ENCODE peak calls at places on chromosomes 2 and 18, in ten cellular contexts. L is fibroblast of the aortic adventitia; N is Calu3; Y is fibroblast of gingiva; B is hypothalamus; F is activated effector memory CD4-positive, alpha-beta T cell treated with Interleukin-2 at 50 U/mL for 16 hours; A is Daoy; H is mesothelial cell of epicardium; M is DMS53; C is stimulated activated CD8-positive, alpha-beta memory T cell treated with anti-CD3 and anti-CD28 coated beads, Interleukin-12 subunit alpha, Interleukin-12 subunit beta, amount 100 ng/mL, for 1 hour. X is an unnamed sample.

GRCh38 chr2:200609027-200609614 is 23.3 kb downstream of the AOX1 start:
- DNase-seq in L (peak; percentile 92), M (no peak), C (no peak), B (no peak), Y (peak; percentile 84), F (no peak), N (no peak), H (no peak), A (peak; percentile 78), X (peak; percentile 76)

GRCh38 chr2:207163815-207164747 is 1.7 kb downstream of the KLF7 start:
- DNase-seq in B (peak; percentile 77), H (no peak), C (no peak), N (peak; percentile 40), L (peak; percentile 57), Y (peak; percentile 34), M (peak; percentile 62), F (no peak), A (peak; percentile 56), X (no peak)

GRCh38 chr18:54149078-54149697 is 75.3 kb downstream of the MBD2 start:
- DNase-seq in A (peak; percentile 81), Y (peak; percentile 81), H (no peak), N (peak; percentile 58), F (no peak), L (peak; percentile 92), M (peak; percentile 41), B (no peak), C (no peak), X (peak; percentile 85)

GRCh38 chr2:212919238-212919637 is 232.2 kb downstream of the IKZF2 start:
- DNase-seq in C (no peak), L (no peak), Y (no peak), A (no peak), H (no peak), N (peak; percentile 55), M (peak; percentile 59), F (no peak), B (no peak), X (no peak)

GRCh38 chr18:25005602-25006375 is 346.2 kb downstream of the ZNF521 start:
- DNase-seq in Y (peak; percentile 94), N (no peak), B (no peak), H (no peak), M (no peak), L (peak; percentile 42), F (no peak), C (no peak), A (no peak), X (peak; percentile 45)

GRCh38 chr18:58692420-58693185 is 21.3 kb downstream of the MALT1 start:
- DNase-seq in F (no peak), M (no peak), A (no peak), L (no peak), N (no peak), C (no peak), H (no peak), B (no peak), Y (no peak), X (no peak)

GRCh38 chr18:51383116-51383515 is 185.6 kb upstream of the MEX3C start:
- DNase-seq in N (no peak), H (no peak), C (no peak), A (no peak), B (no peak), M (no peak), L (no peak), F (no peak), Y (no peak), X (no peak)

GRCh38 chr2:109105113-109105512 is 23.9 kb upstream of the SH3RF3 start:
- DNase-seq in Y (no peak), M (no peak), N (no peak), H (no peak), F (no peak), B (no peak), A (no peak), C (no peak), L (no peak), X (no peak)

GRCh38 chr2:166665991-166666940 is 172.2 kb upstream of the SCN7A start:
- DNase-seq in A (no peak), F (no peak), H (no peak), M (no peak), L (peak; percentile 72), B (no peak), N (no peak), C (no peak), Y (no peak), X (no peak)

GRCh38 chr2:121562269-121563176 is 31.8 kb downstream of the RNU4ATAC start:
- DNase-seq in L (no peak), A (no peak), N (no peak), M (no peak), Y (no peak), B (no peak), H (no peak), C (no peak), F (no peak), X (no peak)

GRCh38 chr2:42618972-42619371 is 50.5 kb downstream of the MTA3 start:
- DNase-seq in A (peak; percentile 16), L (peak; percentile 88), B (no peak), N (no peak), C (no peak), F (no peak), M (no peak), H (no peak), Y (no peak), X (peak; percentile 29)

GRCh38 chr2:195658541-195658890 is 1.5 kb downstream of the SLC39A10 start:
- DNase-seq in F (no peak), B (no peak), N (peak; percentile 54), M (peak; percentile 90), H (no peak), Y (peak; percentile 39), A (peak; percentile 63), L (peak; percentile 90), C (no peak), X (peak; percentile 78)

GRCh38 chr2:85291425-85292023 is 36.3 kb downstream of the TGOLN2 start:
- DNase-seq in A (no peak), M (no peak), B (no peak), H (no peak), Y (no peak), L (no peak), C (no peak), F (no peak), N (no peak), X (no peak)

GRCh38 chr2:1153959-1154358 is 203.3 kb downstream of the SNTG2 start:
- DNase-seq in H (no peak), N (no peak), L (no peak), M (no peak), B (no peak), Y (no peak), C (no peak), F (no peak), A (no peak), X (no peak)

GRCh38 chr2:42135381-42136312 is 33.5 kb upstream of the EML4 start:
- DNase-seq in N (no peak), F (no peak), L (no peak), H (no peak), B (no peak), A (no peak), Y (no peak), C (no peak), M (no peak), X (no peak)

GRCh38 chr2:168490015-168490874 is 34.2 kb downstream of the CERS6 start:
- DNase-seq in A (peak; percentile 38), L (no peak), B (no peak), Y (peak; percentile 71), C (no peak), F (no peak), N (no peak), M (peak; percentile 82), H (no peak), X (no peak)

GRCh38 chr2:54710216-54710615 is 13.2 kb upstream of the EML6 start:
- DNase-seq in A (no peak), N (no peak), B (no peak), L (no peak), C (no peak), F (no peak), Y (no peak), M (no peak), H (no peak), X (no peak)

GRCh38 chr2:9737053-9737875 is 106.0 kb upstream of the TAF1B start:
- DNase-seq in N (no peak), F (no peak), A (no peak), M (peak; percentile 19), L (no peak), B (no peak), H (no peak), Y (no peak), C (no peak), X (no peak)

GRCh38 chr2:191350826-191351225 is 105.6 kb downstream of the MYO1B start:
- DNase-seq in H (no peak), F (no peak), Y (no peak), A (peak; percentile 23), M (no peak), B (no peak), N (no peak), C (no peak), L (peak; percentile 34), X (peak; percentile 52)

GRCh38 chr2:231662028-231662810 is 46.1 kb upstream of the PTMA start:
- DNase-seq in F (peak; percentile 97), A (no peak), L (peak; percentile 97), C (peak; percentile 95), Y (peak; percentile 97), H (peak; percentile 92), M (peak; percentile 98), N (peak; percentile 97), B (peak; percentile 90), X (peak; percentile 95)

X was measured in myocyte.